ENCODE peak calls at places on chromosomes 16 and 17, in four cellular contexts. V is fibroblast of the aortic adventitia, Q is Peyer's patch, R is esophagus muscularis mucosa. O is an unnamed sample.

GRCh38 chr17:39235555-39236221 is 9.9 kb upstream of the STAC2 start:
- DNase-seq in V (peak; percentile 45), Q (no peak), R (no peak), O (peak; percentile 77)

GRCh38 chr17:67011527-67012175 is 32.7 kb upstream of the CACNG1 start:
- DNase-seq in V (no peak), Q (no peak), R (no peak), O (peak; percentile 57)

GRCh38 chr17:29214215-29215146 is 32.2 kb upstream of the CRYBA1 start:
- DNase-seq in V (no peak), Q (no peak), R (no peak), O (no peak)

GRCh38 chr16:6862058-6862457 is 470.6 kb upstream of the RBFOX1 start:
- DNase-seq in V (no peak), Q (no peak), R (no peak), O (no peak)

GRCh38 chr16:67036323-67036741 is 7.4 kb downstream of the CBFB start:
- DNase-seq in V (no peak), Q (no peak), R (no peak), O (no peak)

GRCh38 chr16:17885659-17886200 is 415.0 kb upstream of the XYLT1 start:
- DNase-seq in V (no peak), Q (no peak), R (peak; percentile 17), O (no peak)

GRCh38 chr16:63617990-63618763 is 1503.7 kb downstream of the CDH11 start:
- DNase-seq in V (no peak), Q (peak; percentile 53), R (no peak), O (no peak)

GRCh38 chr17:17376362-17376761 is 73.2 kb downstream of the NT5M start:
- DNase-seq in V (peak; percentile 48), Q (no peak), R (no peak), O (no peak)

GRCh38 chr16:65975049-65975708 is 391.3 kb upstream of the CDH5 start:
- DNase-seq in V (peak; percentile 73), Q (no peak), R (no peak), O (no peak)

GRCh38 chr17:39730095-39730921 is at the start of gene MIEN1:
- DNase-seq in V (peak; percentile 77), Q (peak; percentile 97), R (peak; percentile 97), O (peak; percentile 99)

GRCh38 chr17:19940722-19941464 is 36.7 kb downstream of the AKAP10 start:
- DNase-seq in V (peak; percentile 74), Q (no peak), R (no peak), O (no peak)

GRCh38 chr17:27452828-27453227 is 3.4 kb upstream of the KSR1 start:
- DNase-seq in V (no peak), Q (no peak), R (no peak), O (no peak)

GRCh38 chr17:49516190-49516589 is 21.1 kb downstream of the NGFR start:
- DNase-seq in V (peak; percentile 47), Q (no peak), R (no peak), O (no peak)

GRCh38 chr16:81879625-81880024 is 100.5 kb downstream of the PLCG2 start:
- DNase-seq in V (no peak), Q (no peak), R (no peak), O (no peak)

GRCh38 chr16:58272855-58273254 is 22.0 kb downstream of the PRSS54 start:
- DNase-seq in V (no peak), Q (no peak), R (no peak), O (no peak)

GRCh38 chr16:17359778-17360177 is 111.0 kb downstream of the XYLT1 start:
- DNase-seq in V (peak; percentile 48), Q (no peak), R (no peak), O (no peak)

GRCh38 chr17:7909080-7909479 is 7.0 kb downstream of the RNF227 start:
- DNase-seq in V (no peak), Q (no peak), R (no peak), O (no peak)

GRCh38 chr16:11391576-11391975 is 46.3 kb downstream of the RMI2 start:
- DNase-seq in V (no peak), Q (no peak), R (no peak), O (no peak)

GRCh38 chr17:47207143-47208067 is 1.7 kb upstream of the MYL4 start:
- DNase-seq in V (no peak), Q (no peak), R (peak; percentile 42), O (no peak)

GRCh38 chr17:44581868-44582267 is 24.6 kb downstream of the FZD2 start:
- DNase-seq in V (no peak), Q (no peak), R (no peak), O (no peak)

GRCh38 chr16:81482329-81483063 is 37.9 kb downstream of the CMIP start:
- DNase-seq in V (no peak), Q (no peak), R (no peak), O (no peak)

GRCh38 chr16:14366974-14367707 is 262.9 kb downstream of the PARN start:
- DNase-seq in V (no peak), Q (no peak), R (no peak), O (no peak)

GRCh38 chr16:82220541-82220940 is 50.5 kb upstream of the MPHOSPH6 start:
- DNase-seq in V (no peak), Q (no peak), R (no peak), O (no peak)

GRCh38 chr17:49093131-49093530 is 39.4 kb upstream of the B4GALNT2 start:
- DNase-seq in V (no peak), Q (no peak), R (no peak), O (no peak)

GRCh38 chr17:20263595-20263994 is 203.7 kb downstream of the LGALS9B start:
- DNase-seq in V (peak; percentile 30), Q (no peak), R (no peak), O (no peak)

GRCh38 chr17:73645050-73645871 is 1.0 kb upstream of the SDK2 start:
- DNase-seq in V (no peak), Q (peak; percentile 53), R (no peak), O (no peak)

GRCh38 chr17:48663134-48663924 is 37.2 kb upstream of the HOXB9 start:
- DNase-seq in V (no peak), Q (no peak), R (no peak), O (no peak)

GRCh38 chr17:7558544-7559306 is at the start of gene TNFSF13:
- DNase-seq in V (no peak), Q (peak; percentile 78), R (no peak), O (no peak)

GRCh38 chr17:33497623-33498022 is 204.5 kb upstream of the ASIC2 start:
- DNase-seq in V (no peak), Q (no peak), R (no peak), O (no peak)

GRCh38 chr16:47664653-47665325 is 203.7 kb downstream of the PHKB start:
- DNase-seq in V (peak; percentile 12), Q (peak; percentile 50), R (no peak), O (peak; percentile 10)

GRCh38 chr17:58192612-58193011 is at the start of gene EPX:
- DNase-seq in V (no peak), Q (no peak), R (no peak), O (no peak)

GRCh38 chr17:58195518-58196123 is 3.1 kb downstream of the EPX start:
- DNase-seq in V (no peak), Q (no peak), R (no peak), O (no peak)

GRCh38 chr17:58196610-58197009 is 4.1 kb downstream of the EPX start:
- DNase-seq in V (no peak), Q (no peak), R (no peak), O (no peak)

GRCh38 chr17:58191259-58191896 is 1.1 kb upstream of the EPX start:
- DNase-seq in V (no peak), Q (no peak), R (no peak), O (no peak)

GRCh38 chr17:58193641-58194259 is 1.2 kb downstream of the EPX start:
- DNase-seq in V (no peak), Q (no peak), R (no peak), O (no peak)
- TF ChIP-seq CTCF in V (no peak), Q (no peak), R (no peak), O (peak; percentile 18)

GRCh38 chr17:80773243-80773991 is 218.2 kb upstream of the CHMP6 start:
- DNase-seq in V (peak; percentile 18), Q (no peak), R (no peak), O (no peak)
- TF ChIP-seq CTCF in V (no peak), Q (no peak), R (no peak), O (no peak)

GRCh38 chr17:79658811-79659207 is 48.0 kb upstream of the RBFOX3 start:
- DNase-seq in V (peak; percentile 1), Q (no peak), R (peak; percentile 78), O (no peak)

GRCh38 chr17:79657036-79657435 is 46.2 kb upstream of the RBFOX3 start:
- DNase-seq in V (no peak), Q (no peak), R (peak; percentile 81), O (no peak)

GRCh38 chr17:79657861-79658810 is 47.3 kb upstream of the RBFOX3 start:
- DNase-seq in V (no peak), Q (no peak), R (peak; percentile 47), O (no peak)

GRCh38 chr17:79661292-79662041 is 50.6 kb upstream of the RBFOX3 start:
- DNase-seq in V (no peak), Q (no peak), R (no peak), O (no peak)

DNA sequence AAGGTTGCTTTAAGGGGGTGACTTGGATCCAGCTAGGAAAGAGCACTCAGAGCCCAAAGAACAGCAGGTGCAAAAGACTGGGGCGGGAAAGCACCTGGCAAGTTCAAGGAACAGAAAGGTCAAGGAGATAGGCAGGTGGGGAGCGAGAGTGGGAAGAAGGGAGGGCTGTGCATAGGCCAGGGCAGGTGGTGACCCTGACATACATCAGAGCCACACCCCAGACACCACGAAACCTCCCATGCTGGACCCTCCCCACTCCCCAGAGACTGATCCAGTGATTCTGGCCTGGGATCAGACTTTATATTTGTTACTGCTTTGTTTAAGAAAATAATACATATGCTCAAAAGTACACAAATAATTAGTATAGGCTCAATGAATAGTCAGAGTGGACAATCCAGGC is 48.5 kb upstream of the RBFOX3 start:
- DNase-seq in V (no peak), Q (no peak), R (peak; percentile 66), O (peak; percentile 21)
- TF ChIP-seq CTCF in V (no peak), Q (no peak), R (no peak), O (no peak)

GRCh38 chr17:8964801-8965393 is 610 bp downstream of the PIK3R5 start:
- DNase-seq in V (no peak), Q (no peak), R (no peak), O (no peak)

GRCh38 chr17:8966926-8967325 is 1.4 kb upstream of the PIK3R5 start:
- DNase-seq in V (no peak), Q (no peak), R (no peak), O (no peak)

GRCh38 chr17:8963665-8964258 is 1.7 kb downstream of the PIK3R5 start:
- DNase-seq in V (no peak), Q (no peak), R (no peak), O (no peak)

GRCh38 chr17:8963017-8963416 is 2.5 kb downstream of the PIK3R5 start:
- DNase-seq in V (no peak), Q (no peak), R (no peak), O (peak; percentile 4)

DNA sequence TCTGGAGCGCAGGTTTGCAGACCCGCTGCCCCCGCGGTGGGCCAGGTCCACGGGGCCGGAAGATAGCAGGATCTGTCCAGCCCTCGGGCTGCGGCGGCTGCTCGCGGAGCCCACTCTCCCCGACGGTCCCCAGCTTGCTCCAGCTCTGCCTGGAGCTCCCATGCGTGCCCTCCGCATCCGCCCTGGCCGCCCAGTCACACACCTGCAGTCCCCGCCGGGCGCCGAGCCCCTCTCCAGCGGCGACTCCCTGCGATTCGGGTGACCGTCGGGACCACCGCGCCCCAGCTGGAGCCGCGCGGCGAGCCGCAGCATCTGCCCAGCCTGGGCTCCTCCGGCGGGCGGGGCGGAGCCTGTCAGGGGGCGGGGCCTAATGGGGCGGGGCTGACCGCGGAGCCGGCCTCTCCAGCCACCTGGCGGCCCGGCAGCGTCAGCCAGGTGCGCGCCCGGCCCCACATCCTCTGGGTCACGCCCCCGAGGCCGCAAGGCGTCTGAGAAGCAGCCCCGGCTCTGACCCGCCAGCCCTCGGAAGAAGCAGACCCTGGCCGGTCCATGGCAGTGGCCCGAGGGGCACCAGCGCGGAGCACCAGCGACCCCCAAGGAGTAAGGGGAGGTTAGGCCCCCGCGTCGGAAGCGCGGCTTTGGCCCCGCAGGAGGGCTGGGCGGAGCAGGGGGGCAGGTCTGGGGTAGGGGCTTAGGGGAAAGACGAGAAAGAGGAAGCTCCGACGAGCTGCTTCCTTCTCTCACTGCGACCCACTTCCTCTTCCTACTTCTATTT is at the start of gene PIK3R5:
- DNase-seq in V (no peak), Q (peak; percentile 74), R (no peak), O (peak; percentile 93)
- TF ChIP-seq CTCF in V (no peak), Q (peak; percentile 2), R (no peak), O (no peak)